ENCODE peak calls at places on chromosomes 7 and 10, in six cellular contexts. T is heart left ventricle, S is esophagus squamous epithelium, M is K562, L is endothelial cell of umbilical vein, Y is adrenal gland. N is an unnamed sample.

GRCh38 chr10:624605-625334 is 64.7 kb downstream of the DIP2C start:
- DNase-seq in L (no peak), Y (peak; percentile 87), M (no peak), S (no peak), T (peak; percentile 83), N (no peak)

GRCh38 chr10:127196227-127196954 is at the start of gene INSYN2A:
- DNase-seq in L (peak; percentile 37), Y (no peak), S (no peak), T (peak; percentile 47), M (no peak), N (no peak)

GRCh38 chr7:148527717-148528168 is 62.8 kb upstream of the C7orf33 start:
- DNase-seq in Y (peak; percentile 83), S (peak; percentile 39), M (peak; percentile 84), L (peak; percentile 73), T (peak; percentile 72), N (peak; percentile 90)

GRCh38 chr10:116254422-116255152 is 18.4 kb downstream of the GFRA1 start:
- DNase-seq in M (no peak), S (no peak), Y (no peak), T (no peak), L (no peak), N (no peak)

GRCh38 chr7:78130443-78131200 is 332.0 kb downstream of the PHTF2 start:
- DNase-seq in Y (no peak), S (no peak), T (no peak), L (no peak), M (no peak), N (no peak)

GRCh38 chr10:126569513-126570447 is 100.7 kb downstream of the C10orf90 start:
- DNase-seq in Y (no peak), M (no peak), L (no peak), T (no peak), S (no peak), N (no peak)

GRCh38 chr7:30752979-30753378 is 1.0 kb downstream of the INMT start:
- DNase-seq in T (peak; percentile 87), S (no peak), Y (peak; percentile 75), M (no peak), L (no peak), N (no peak)

GRCh38 chr10:132197271-132198067 is 10.7 kb downstream of the DPYSL4 start:
- DNase-seq in L (no peak), T (no peak), M (no peak), S (no peak), Y (no peak), N (no peak)

GRCh38 chr10:8331896-8332729 is 277.6 kb downstream of the GATA3 start:
- DNase-seq in T (peak; percentile 41), S (no peak), L (peak; percentile 43), M (no peak), Y (peak; percentile 17), N (no peak)

GRCh38 chr10:34711500-34711899 is 103.6 kb downstream of the PARD3 start:
- DNase-seq in L (no peak), M (no peak), S (no peak), T (peak; percentile 42), Y (peak; percentile 25), N (no peak)

GRCh38 chr10:25078659-25079429 is 62.4 kb downstream of the THNSL1 start:
- DNase-seq in Y (no peak), M (no peak), T (no peak), S (no peak), L (no peak), N (no peak)

GRCh38 chr7:716212-716611 is 10.3 kb upstream of the DNAAF5 start:
- DNase-seq in M (no peak), L (no peak), Y (no peak), T (no peak), S (no peak), N (no peak)

GRCh38 chr7:135499818-135500217 is 10.1 kb downstream of the CNOT4 start:
- DNase-seq in S (no peak), L (no peak), T (no peak), M (no peak), Y (no peak), N (peak; percentile 10)

GRCh38 chr7:150947761-150948680 is 30.1 kb downstream of the KCNH2 start:
- DNase-seq in L (no peak), Y (peak; percentile 9), M (peak; percentile 80), T (peak; percentile 23), S (no peak), N (no peak)

GRCh38 chr7:4156190-4156589 is 525.9 kb upstream of the FOXK1 start:
- DNase-seq in T (no peak), Y (no peak), M (no peak), L (no peak), S (no peak), N (no peak)

GRCh38 chr10:7696545-7696944 is 6.6 kb upstream of the ITIH2 start:
- DNase-seq in L (no peak), T (peak; percentile 79), Y (no peak), M (no peak), S (no peak), N (no peak)

GRCh38 chr7:104816537-104816936 is 197.5 kb upstream of the KMT2E start:
- DNase-seq in L (no peak), Y (no peak), M (no peak), S (no peak), T (no peak), N (no peak)

GRCh38 chr10:67763499-67764011 is 67.6 kb upstream of the CTNNA3 start:
- DNase-seq in S (no peak), Y (peak; percentile 70), T (peak; percentile 87), L (peak; percentile 82), M (peak; percentile 28), N (peak; percentile 85)

GRCh38 chr7:50393547-50394252 is 56.5 kb downstream of the FIGNL1 start:
- DNase-seq in M (peak; percentile 25), L (no peak), T (no peak), S (no peak), Y (no peak), N (peak; percentile 86)

GRCh38 chr10:3955493-3955892 is 170.5 kb upstream of the KLF6 start:
- DNase-seq in L (no peak), M (no peak), S (no peak), T (no peak), Y (no peak), N (no peak)

GRCh38 chr7:24496031-24496430 is 77.2 kb upstream of the PALS2 start:
- DNase-seq in M (no peak), L (no peak), Y (no peak), S (no peak), T (no peak), N (no peak)

GRCh38 chr7:148854975-148855374 is 29.1 kb downstream of the EZH2 start:
- DNase-seq in T (no peak), Y (no peak), S (no peak), M (no peak), L (no peak), N (peak; percentile 39)

GRCh38 chr10:133400624-133401424 is 6.9 kb downstream of the MTG1 start:
- DNase-seq in T (no peak), L (no peak), Y (peak; percentile 57), S (no peak), M (no peak), N (no peak)

GRCh38 chr10:28087675-28088351 is 88.9 kb upstream of the ODAD2 start:
- DNase-seq in Y (no peak), L (peak; percentile 44), T (no peak), M (no peak), S (no peak), N (peak; percentile 19)

GRCh38 chr7:46970486-46970885 is 611.4 kb downstream of the TNS3 start:
- DNase-seq in S (no peak), Y (no peak), L (no peak), T (no peak), M (no peak), N (no peak)

GRCh38 chr10:43926875-43927406 is 278.3 kb upstream of the ZNF32 start:
- DNase-seq in M (no peak), Y (no peak), L (no peak), T (no peak), S (no peak), N (no peak)

DNA sequence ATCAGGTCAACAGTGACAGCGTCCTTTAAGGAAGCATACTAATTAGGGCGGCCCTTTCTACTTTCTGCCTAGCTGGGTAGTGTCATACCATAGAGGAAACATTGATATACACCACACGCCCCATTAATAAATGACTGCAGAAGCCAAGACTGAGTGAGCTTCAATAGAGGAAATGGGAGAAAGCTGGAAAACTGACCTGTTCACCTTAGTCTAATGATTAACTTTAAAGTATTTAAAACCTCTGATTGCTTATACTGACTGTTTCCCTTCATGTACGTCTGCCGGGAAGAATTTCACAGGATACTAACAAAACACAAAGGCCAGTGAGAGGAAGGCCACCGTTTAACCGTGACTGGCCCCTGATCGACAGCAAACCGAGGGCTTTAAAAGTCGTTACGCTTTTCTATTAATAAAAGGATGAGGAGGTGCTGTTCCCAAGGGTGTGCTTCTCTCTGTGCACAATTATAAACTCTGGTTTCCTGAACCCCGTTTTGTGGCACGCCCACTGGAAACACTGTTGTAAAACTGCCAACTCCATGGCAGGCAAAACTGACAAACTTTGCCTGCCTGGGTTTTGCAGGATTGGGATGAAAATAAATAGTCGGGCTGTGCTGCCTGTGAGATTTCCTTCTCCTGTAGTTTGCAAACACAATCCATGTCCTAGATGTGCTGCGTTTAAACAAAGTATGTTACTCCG is 137.6 kb downstream of the NRP1 start:
- DNase-seq in T (no peak), M (no peak), L (peak; percentile 93), Y (no peak), S (no peak), N (no peak)
- TF ChIP-seq POLR2A in T (no peak), M (no peak), L (no peak), Y (no peak), S (no peak), N (no peak)

DNA sequence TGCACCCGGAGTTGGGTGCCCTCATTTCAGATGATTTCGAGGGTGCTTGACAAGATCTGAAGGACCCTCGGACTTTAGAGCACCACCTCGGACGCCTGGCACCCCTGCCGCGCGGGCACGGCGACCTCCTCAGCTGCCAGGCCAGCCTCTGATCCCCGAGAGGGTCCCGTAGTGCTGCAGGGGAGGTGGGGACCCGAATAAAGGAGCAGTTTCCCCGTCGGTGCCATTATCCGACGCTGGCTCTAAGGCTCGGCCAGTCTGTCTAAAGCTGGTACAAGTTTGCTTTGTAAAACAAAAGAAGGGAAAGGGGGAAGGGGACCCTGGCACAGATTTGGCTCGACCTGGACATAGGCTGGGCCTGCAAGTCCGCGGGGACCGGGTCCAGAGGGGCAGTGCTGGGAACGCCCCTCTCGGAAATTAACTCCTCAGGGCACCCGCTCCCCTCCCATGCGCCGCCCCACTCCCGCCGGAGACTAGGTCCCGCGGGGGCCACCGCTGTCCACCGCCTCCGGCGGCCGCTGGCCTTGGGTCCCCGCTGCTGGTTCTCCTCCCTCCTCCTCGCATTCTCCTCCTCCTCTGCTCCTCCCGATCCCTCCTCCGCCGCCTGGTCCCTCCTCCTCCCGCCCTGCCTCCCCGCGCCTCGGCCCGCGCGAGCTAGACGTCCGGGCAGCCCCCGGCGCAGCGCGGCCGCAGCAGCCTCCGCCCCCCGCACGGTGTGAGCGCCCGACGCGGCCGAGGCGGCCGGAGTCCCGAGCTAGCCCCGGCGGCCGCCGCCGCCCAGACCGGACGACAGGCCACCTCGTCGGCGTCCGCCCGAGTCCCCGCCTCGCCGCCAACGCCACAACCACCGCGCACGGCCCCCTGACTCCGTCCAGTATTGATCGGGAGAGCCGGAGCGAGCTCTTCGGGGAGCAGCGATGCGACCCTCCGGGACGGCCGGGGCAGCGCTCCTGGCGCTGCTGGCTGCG is at the start of gene EGFR:
- DNase-seq in Y (peak; percentile 90), M (no peak), T (peak; percentile 86), S (no peak), L (peak; percentile 64), N (no peak)
- TF ChIP-seq POLR2A in Y (peak; percentile 76), M (no peak), T (peak; percentile 79), S (no peak), L (no peak), N (no peak)

GRCh38 chr7:128031901-128032604 is 816 bp upstream of the LRRC4 start:
- DNase-seq in S (no peak), L (peak; percentile 85), M (no peak), Y (peak; percentile 83), T (peak; percentile 61), N (peak; percentile 87)
- TF ChIP-seq POLR2A in S (no peak), L (no peak), M (no peak), Y (peak; percentile 71), T (no peak), N (no peak)

GRCh38 chr10:102743588-102744373 is at the start of gene WBP1L:
- DNase-seq in M (peak; percentile 89), L (peak; percentile 100), Y (peak; percentile 99), S (peak; percentile 85), T (peak; percentile 97), N (peak; percentile 99)
- TF ChIP-seq POLR2A in M (peak; percentile 78), L (peak; percentile 45), Y (peak; percentile 67), S (no peak), T (peak; percentile 84), N (peak; percentile 83)

N was measured in erythroblast.